ENCODE peak calls at places on chromosomes 7 and 10, in five cellular contexts. R is cardiac fibroblast, A is astrocyte of the cerebellum, G is adrenal gland, X is BE2C. P is an unnamed sample.

GRCh38 chr10:116720241-116721047 is 21.9 kb downstream of the HSPA12A start:
- DNase-seq in R (no peak), X (no peak), G (peak), A (no peak), P (no peak)

GRCh38 chr10:89283988-89284475 is 17.8 kb upstream of the IFIT2 start:
- DNase-seq in A (peak), G (peak), X (peak), R (peak), P (no peak)

GRCh38 chr10:79407397-79407796 is 38.0 kb downstream of the ZCCHC24 start:
- DNase-seq in X (no peak), A (no peak), G (no peak), R (no peak), P (no peak)

GRCh38 chr10:86673827-86674581 is 5.7 kb downstream of the LDB3 start:
- DNase-seq in G (no peak), X (peak), R (no peak), A (no peak), P (no peak)

GRCh38 chr7:31648288-31648687 is 38.7 kb upstream of the PPP1R17 start:
- DNase-seq in X (no peak), A (peak), G (no peak), R (peak), P (no peak)

GRCh38 chr7:110130669-110131068 is 960.3 kb upstream of the LRRN3 start:
- DNase-seq in G (no peak), R (peak), A (no peak), X (no peak), P (no peak)

GRCh38 chr10:17784701-17785100 is 24.4 kb upstream of the MRC1 start:
- DNase-seq in A (no peak), X (peak), G (no peak), R (peak), P (no peak)

GRCh38 chr7:1700086-1700485 is 30.0 kb downstream of the ELFN1 start:
- DNase-seq in A (no peak), R (no peak), G (no peak), X (no peak), P (no peak)

GRCh38 chr7:39501358-39501757 is 64.8 kb upstream of the YAE1 start:
- DNase-seq in A (no peak), G (no peak), R (no peak), X (no peak), P (no peak)

GRCh38 chr10:119640875-119641526 is 10.2 kb upstream of the BAG3 start:
- DNase-seq in G (no peak), X (no peak), A (no peak), R (no peak), P (no peak)

GRCh38 chr7:985915-986741 is 3.1 kb downstream of the CYP2W1 start:
- DNase-seq in G (peak), A (no peak), R (peak), X (peak), P (peak)

GRCh38 chr7:107051376-107051775 is 6.9 kb downstream of the PRKAR2B start:
- DNase-seq in X (no peak), A (no peak), G (no peak), R (no peak), P (no peak)

GRCh38 chr10:94725871-94726270 is 36.6 kb upstream of the CYP2C19 start:
- DNase-seq in A (no peak), G (no peak), R (peak), X (no peak), P (no peak)

GRCh38 chr7:80823066-80823465 is 95.8 kb downstream of the SEMA3C start:
- DNase-seq in R (no peak), X (no peak), A (no peak), G (no peak), P (no peak)

GRCh38 chr10:101373063-101373462 is 19.1 kb downstream of the BTRC start:
- DNase-seq in G (no peak), R (no peak), A (no peak), X (no peak), P (no peak)

GRCh38 chr10:69180525-69181204 is 631 bp downstream of the SUPV3L1 start:
- DNase-seq in A (no peak), R (peak), X (no peak), G (no peak), P (no peak)

GRCh38 chr7:90236890-90237289 is 8.1 kb upstream of the CFAP69 start:
- DNase-seq in X (no peak), R (no peak), G (no peak), A (no peak), P (no peak)

GRCh38 chr10:101772895-101773761 is 2.8 kb downstream of the FGF8 start:
- DNase-seq in A (no peak), G (no peak), X (no peak), R (no peak), P (no peak)

GRCh38 chr7:100621554-100621953 is 9.2 kb downstream of the MOSPD3 start:
- DNase-seq in A (no peak), R (no peak), G (peak), X (no peak), P (no peak)

GRCh38 chr10:75952093-75952492 is 520.7 kb downstream of the LRMDA start:
- DNase-seq in R (no peak), G (no peak), X (no peak), A (no peak), P (no peak)

GRCh38 chr7:69746383-69746782 is 148.1 kb downstream of the AUTS2 start:
- DNase-seq in G (no peak), R (no peak), X (no peak), A (no peak), P (no peak)

GRCh38 chr7:79337722-79338121 is 115.7 kb downstream of the MAGI2 start:
- DNase-seq in X (no peak), G (no peak), A (no peak), R (no peak), P (no peak)

GRCh38 chr7:155780884-155781283 is 31.4 kb downstream of the SHH start:
- DNase-seq in A (no peak), R (no peak), G (no peak), X (no peak), P (no peak)

GRCh38 chr10:60570941-60571340 is 181.3 kb upstream of the ANK3 start:
- DNase-seq in X (no peak), R (no peak), G (no peak), A (no peak), P (no peak)

GRCh38 chr7:69211336-69211735 is 386.9 kb upstream of the AUTS2 start:
- DNase-seq in G (no peak), R (no peak), A (no peak), X (no peak), P (no peak)

GRCh38 chr7:98930921-98931320 is 52.6 kb downstream of the TRRAP start:
- DNase-seq in R (peak), A (no peak), X (no peak), G (no peak), P (no peak)

GRCh38 chr7:47500103-47500563 is 81.8 kb downstream of the TNS3 start:
- DNase-seq in X (no peak), G (no peak), R (no peak), A (no peak), P (peak)

GRCh38 chr7:20839196-20839735 is 52.6 kb upstream of the SP8 start:
- DNase-seq in R (no peak), X (no peak), A (no peak), G (no peak), P (no peak)

GRCh38 chr10:48398261-48398660 is 91.8 kb downstream of the MAPK8 start:
- DNase-seq in R (no peak), A (no peak), X (no peak), G (no peak), P (no peak)
- TF ChIP-seq CTCF in R (no peak), A (no peak), X (no peak), G (no peak), P (no peak)

DNA sequence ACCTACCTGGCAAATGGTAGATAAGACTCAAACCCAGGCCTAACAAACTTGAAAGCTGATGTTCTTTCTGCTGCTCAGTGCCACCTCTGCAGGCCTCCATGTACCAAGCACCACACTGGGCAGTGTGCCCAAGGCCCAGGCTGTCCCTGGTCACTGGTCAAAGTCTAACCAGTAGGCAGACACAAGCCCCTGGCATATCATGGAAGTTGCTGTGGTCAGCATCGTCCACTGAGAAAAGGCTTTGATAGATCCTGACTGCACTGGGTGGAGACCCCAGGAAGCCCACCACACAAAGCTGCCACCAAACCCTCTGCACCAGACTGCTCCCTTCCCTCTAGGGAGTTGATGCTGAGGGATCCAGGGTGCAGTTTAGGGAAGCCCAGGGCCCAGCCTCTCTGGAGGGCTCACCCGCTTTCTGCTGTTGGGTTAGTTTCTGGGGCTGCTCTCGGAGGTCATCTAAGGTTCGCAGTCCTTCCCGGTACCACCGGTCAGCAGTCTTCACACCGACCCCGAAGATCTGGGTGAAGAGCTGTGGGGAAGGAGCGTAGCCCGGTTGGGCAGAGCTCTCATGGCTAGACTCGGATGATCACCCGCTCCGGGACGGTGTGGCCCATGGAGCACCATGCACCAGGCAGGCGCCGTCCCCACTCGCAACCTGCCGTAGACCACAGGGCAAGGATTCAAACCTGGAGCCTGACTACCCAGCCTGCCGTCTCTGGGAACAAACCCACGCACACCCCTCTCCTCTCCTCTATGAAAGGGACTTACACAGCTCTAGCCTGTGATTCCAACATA is 6.0 kb downstream of the POLM start:
- DNase-seq in X (no peak), G (no peak), R (no peak), A (no peak), P (peak)
- TF ChIP-seq CTCF in X (no peak), G (no peak), R (no peak), A (no peak), P (no peak)

GRCh38 chr7:12610899-12611298 is 40.4 kb downstream of the SCIN start:
- DNase-seq in A (no peak), R (no peak), X (no peak), G (no peak), P (no peak)

GRCh38 chr7:12607134-12607533 is 36.6 kb downstream of the SCIN start:
- DNase-seq in A (no peak), R (no peak), X (no peak), G (no peak), P (no peak)

GRCh38 chr7:12609556-12609955 is 39.0 kb downstream of the SCIN start:
- DNase-seq in X (no peak), A (no peak), R (no peak), G (no peak), P (no peak)

GRCh38 chr7:12612622-12613021 is 42.1 kb downstream of the SCIN start:
- DNase-seq in R (no peak), G (no peak), A (no peak), X (no peak), P (no peak)
- TF ChIP-seq CTCF in R (no peak), G (no peak), A (no peak), X (no peak), P (no peak)

DNA sequence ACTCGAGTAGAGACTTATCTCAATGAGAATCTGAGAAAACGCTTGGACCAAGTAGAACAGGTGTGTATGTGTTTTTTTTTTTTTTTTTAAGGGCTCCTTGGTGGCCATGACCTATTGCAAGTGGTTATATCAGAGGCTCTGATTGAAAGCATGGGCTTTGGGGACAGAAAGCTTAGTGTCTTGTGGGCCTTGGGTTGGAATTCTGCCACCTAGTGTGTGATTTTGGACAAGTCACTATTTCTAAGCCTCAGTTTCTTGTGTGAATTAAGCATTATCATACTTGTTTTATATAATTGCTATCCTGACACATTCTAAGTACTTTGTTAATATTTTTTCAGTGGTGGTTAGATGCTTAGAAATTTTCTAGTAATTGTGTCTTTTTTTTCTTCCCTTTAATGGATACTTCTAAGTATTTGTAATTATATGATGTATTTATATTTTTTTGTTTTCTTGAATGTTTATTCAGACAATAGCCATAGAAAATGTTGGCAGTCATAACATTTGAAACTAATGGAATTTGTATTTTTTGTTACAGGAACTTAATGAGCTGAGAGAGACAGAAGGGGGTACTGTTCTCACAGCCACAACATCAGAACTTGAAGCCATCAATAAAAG is 33.1 kb downstream of the SMC3 start:
- DNase-seq in G (peak), R (peak), X (peak), A (peak), P (no peak)
- TF ChIP-seq CTCF in G (peak), R (peak), X (peak), A (peak), P (no peak)

GRCh38 chr7:40983106-40983505 is 719.8 kb downstream of the INHBA start:
- DNase-seq in A (no peak), X (no peak), R (no peak), G (no peak), P (no peak)
- TF ChIP-seq CTCF in A (no peak), X (no peak), R (no peak), G (no peak), P (no peak)

DNA sequence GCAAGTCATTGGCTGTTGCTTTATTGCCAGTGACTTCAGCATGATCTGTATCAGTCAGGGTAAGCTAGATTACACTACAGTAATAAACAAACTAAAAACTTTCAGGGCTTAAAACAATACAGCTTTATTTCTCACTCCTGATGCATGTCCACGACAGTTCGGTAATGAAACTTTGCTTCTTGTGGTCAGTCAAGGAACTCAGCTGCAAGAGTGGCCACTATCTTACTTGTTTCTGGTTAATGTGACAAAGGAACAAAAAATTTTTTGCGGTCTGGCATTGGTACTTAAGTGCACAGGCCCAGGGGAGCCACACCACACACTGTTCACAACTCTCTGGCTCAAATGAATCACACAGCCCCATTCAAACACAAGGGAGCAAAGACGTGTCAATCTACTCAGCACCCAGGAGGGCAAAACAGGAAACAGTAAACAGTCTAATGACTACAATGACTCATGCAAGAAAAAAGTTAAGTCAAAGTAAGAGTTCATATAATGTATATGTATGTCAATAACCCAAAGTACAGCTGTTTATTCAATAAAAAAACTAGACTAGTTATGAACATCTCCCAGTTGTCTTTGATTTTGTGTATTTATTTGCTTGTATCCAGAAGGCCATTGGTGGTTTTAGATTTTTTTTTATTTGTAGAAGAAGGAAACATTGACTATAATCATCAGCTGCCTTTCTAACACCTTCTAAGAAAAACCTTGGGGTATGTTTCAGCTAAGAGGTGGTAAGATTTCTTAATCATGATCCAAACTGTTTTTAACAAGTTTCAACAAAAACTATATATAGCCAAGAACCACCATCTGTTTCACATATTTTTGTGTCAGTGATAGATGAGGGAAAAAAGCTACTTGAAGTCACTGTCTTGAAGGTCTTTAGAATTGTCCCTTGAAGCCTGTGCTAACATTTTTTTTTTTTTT is 134.4 kb upstream of the FAM3C start:
- DNase-seq in A (peak), R (peak), G (no peak), X (no peak), P (no peak)
- TF ChIP-seq CTCF in A (no peak), R (no peak), G (no peak), X (no peak), P (no peak)

GRCh38 chr10:53489783-53490182 is 717.2 kb upstream of the MBL2 start:
- DNase-seq in R (no peak), G (no peak), A (no peak), X (no peak), P (no peak)
- TF ChIP-seq CTCF in R (no peak), G (no peak), A (no peak), X (no peak), P (no peak)

GRCh38 chr7:38070718-38071117 is 107.3 kb upstream of the STARD3NL start:
- DNase-seq in G (peak), A (peak), R (peak), X (no peak), P (no peak)
- TF ChIP-seq CTCF in G (peak), A (peak), R (peak), X (peak), P (peak)

GRCh38 chr10:88114368-88114767 is 250.9 kb downstream of the PTEN start:
- DNase-seq in A (no peak), G (peak), R (peak), X (peak), P (peak)
- TF ChIP-seq CTCF in A (peak), G (peak), R (peak), X (peak), P (peak)